ENCODE peak calls at places on chromosomes 12 and 14, in seven cellular contexts. E is HepG2, W is HCT116, M is Panc1, N is K562, D is upper lobe of left lung, Z is GM12878. R is an unnamed sample.

GRCh38 chr14:94355191-94355794 is 32.2 kb upstream of the SERPINA6 start:
- ATAC-seq in E (peak; percentile 95), W (no peak), M (no peak), N (no peak), D (no peak), Z (peak; percentile 82), R (no peak)

GRCh38 chr14:60777856-60778578 is 43.5 kb downstream of the MNAT1 start:
- ATAC-seq in E (no peak), W (no peak), M (no peak), N (no peak), D (no peak), Z (no peak), R (no peak)

GRCh38 chr12:113987261-113988063 is 21.3 kb upstream of the RBM19 start:
- ATAC-seq in E (peak; percentile 95), W (no peak), M (no peak), N (no peak), D (no peak), Z (no peak), R (no peak)

GRCh38 chr12:139585-139984 is 73.0 kb downstream of the IQSEC3 start:
- ATAC-seq in E (no peak), W (no peak), M (no peak), N (no peak), D (no peak), Z (no peak), R (no peak)

GRCh38 chr12:106329231-106329985 is 26.9 kb downstream of the TCP11L2 start:
- ATAC-seq in E (no peak), W (no peak), M (no peak), N (no peak), D (no peak), Z (no peak), R (no peak)

GRCh38 chr14:105279642-105280361 is 21.0 kb downstream of the BRF1 start:
- ATAC-seq in E (no peak), W (no peak), M (no peak), N (no peak), D (no peak), Z (no peak), R (no peak)

GRCh38 chr12:55993454-55993853 is 3.6 kb upstream of the SUOX start:
- ATAC-seq in E (no peak), W (no peak), M (no peak), N (no peak), D (no peak), Z (no peak), R (no peak)

GRCh38 chr12:101764393-101764792 is 25.1 kb upstream of the SYCP3 start:
- ATAC-seq in E (no peak), W (no peak), M (no peak), N (no peak), D (no peak), Z (no peak), R (no peak)

GRCh38 chr14:55662757-55663156 is 82.8 kb downstream of the KTN1 start:
- ATAC-seq in E (no peak), W (no peak), M (no peak), N (no peak), D (no peak), Z (no peak), R (no peak)

GRCh38 chr12:42129595-42130204 is 15.0 kb downstream of the GXYLT1 start:
- ATAC-seq in E (peak; percentile 70), W (peak; percentile 88), M (peak; percentile 78), N (peak; percentile 71), D (peak; percentile 72), Z (peak; percentile 32), R (peak; percentile 32)

GRCh38 chr12:28140404-28140803 is 49.9 kb upstream of the CCDC91 start:
- ATAC-seq in E (no peak), W (no peak), M (no peak), N (no peak), D (no peak), Z (no peak), R (no peak)

GRCh38 chr12:72072613-72073212 is 134.1 kb downstream of the TPH2 start:
- ATAC-seq in E (no peak), W (no peak), M (no peak), N (no peak), D (no peak), Z (no peak), R (no peak)

GRCh38 chr12:91991397-91992187 is 154.1 kb downstream of the BTG1 start:
- ATAC-seq in E (no peak), W (no peak), M (no peak), N (peak; percentile 42), D (no peak), Z (peak; percentile 94), R (no peak)

GRCh38 chr14:30053103-30053502 is 125.5 kb upstream of the PRKD1 start:
- ATAC-seq in E (no peak), W (no peak), M (no peak), N (no peak), D (no peak), Z (no peak), R (no peak)

GRCh38 chr14:81269979-81270375 is 49.2 kb upstream of the GTF2A1 start:
- ATAC-seq in E (no peak), W (no peak), M (no peak), N (no peak), D (no peak), Z (no peak), R (no peak)

GRCh38 chr12:3967556-3968160 is 94.5 kb upstream of the PARP11 start:
- ATAC-seq in E (peak; percentile 75), W (no peak), M (no peak), N (no peak), D (no peak), Z (no peak), R (no peak)

GRCh38 chr12:2510066-2510465 is 284.7 kb upstream of the FKBP4 start:
- ATAC-seq in E (no peak), W (no peak), M (no peak), N (no peak), D (no peak), Z (no peak), R (no peak)

GRCh38 chr12:108302471-108303311 is 36.4 kb downstream of the CMKLR1 start:
- ATAC-seq in E (peak; percentile 96), W (peak; percentile 86), M (no peak), N (peak; percentile 47), D (peak; percentile 86), Z (no peak), R (peak; percentile 72)

GRCh38 chr14:29846339-29847129 is 81.1 kb downstream of the PRKD1 start:
- ATAC-seq in E (no peak), W (no peak), M (peak; percentile 51), N (no peak), D (no peak), Z (peak; percentile 74), R (no peak)

GRCh38 chr12:94813314-94813713 is 163.0 kb upstream of the TMCC3 start:
- ATAC-seq in E (no peak), W (no peak), M (no peak), N (no peak), D (no peak), Z (no peak), R (no peak)

GRCh38 chr14:94320243-94320642 is 2.9 kb downstream of the SERPINA6 start:
- ATAC-seq in E (peak; percentile 77), W (peak; percentile 74), M (no peak), N (no peak), D (no peak), Z (peak; percentile 82), R (no peak)

GRCh38 chr14:69268223-69268622 is 8.3 kb downstream of the GALNT16 start:
- ATAC-seq in E (no peak), W (no peak), M (no peak), N (no peak), D (no peak), Z (no peak), R (peak; percentile 13)

GRCh38 chr12:75476076-75476475 is 4.5 kb upstream of the GLIPR1 start:
- ATAC-seq in E (no peak), W (no peak), M (no peak), N (no peak), D (no peak), Z (no peak), R (no peak)

GRCh38 chr14:50758945-50759344 is 72.0 kb downstream of the NIN start:
- ATAC-seq in E (no peak), W (no peak), M (no peak), N (no peak), D (no peak), Z (no peak), R (no peak)

GRCh38 chr14:50759800-50760543 is 71.0 kb downstream of the NIN start:
- ATAC-seq in E (no peak), W (no peak), M (no peak), N (no peak), D (no peak), Z (no peak), R (no peak)

GRCh38 chr14:50757702-50758101 is 73.3 kb downstream of the NIN start:
- ATAC-seq in E (no peak), W (no peak), M (no peak), N (no peak), D (no peak), Z (no peak), R (no peak)

GRCh38 chr14:50756300-50756699 is 74.7 kb downstream of the NIN start:
- ATAC-seq in E (no peak), W (no peak), M (no peak), N (no peak), D (no peak), Z (peak; percentile 75), R (no peak)

DNA sequence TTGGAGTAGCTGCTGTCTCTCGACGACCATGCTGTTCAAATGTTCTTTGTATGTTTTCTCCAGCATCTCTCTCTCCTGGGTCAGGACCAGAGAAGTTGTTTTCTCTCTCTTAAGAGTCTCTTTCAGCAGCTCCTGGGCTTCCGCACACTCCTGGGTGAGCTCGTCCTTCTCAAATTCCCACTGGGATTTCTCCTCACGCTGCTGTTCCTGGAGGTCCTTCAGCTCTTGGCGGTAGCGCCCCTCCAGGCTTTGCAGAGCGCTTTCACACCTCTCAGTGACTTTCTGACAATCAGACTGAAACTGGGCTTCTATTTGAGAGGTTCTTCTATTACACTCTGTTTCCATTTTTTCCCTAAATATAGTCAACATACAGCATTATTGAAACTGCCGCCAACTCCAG is 72.7 kb downstream of the NIN start:
- ATAC-seq in E (no peak), W (no peak), M (no peak), N (no peak), D (no peak), Z (no peak), R (no peak)
- H3K4me3 ChIP-seq in E (no peak overlapping the region), W (no peak overlapping the region), M (no peak overlapping the region), N (no peak overlapping the region), D (no peak overlapping the region), Z (no peak overlapping the region), R (no peak overlapping the region)

GRCh38 chr14:67710209-67710608 is 8.5 kb downstream of the RDH12 start:
- ATAC-seq in E (no peak), W (no peak), M (no peak), N (no peak), D (no peak), Z (no peak), R (no peak)
- H3K9me3 ChIP-seq in E (peaks cover 31% of the 10 kb centered on the region), W (peaks cover 5% of the 10 kb centered on the region), M (no peaks in the 10 kb centered on the region), N (no peaks in the 10 kb centered on the region), D (no peaks in the 10 kb centered on the region), Z (no peaks in the 10 kb centered on the region), R (no peaks in the 10 kb centered on the region)

GRCh38 chr14:19729359-19729758 is 14.0 kb upstream of the OR4Q3 start:
- ATAC-seq in E (no peak), W (no peak), M (no peak), N (no peak), D (peak; percentile 19), Z (no peak), R (no peak)

GRCh38 chr14:19729763-19730162 is 13.6 kb upstream of the OR4Q3 start:
- ATAC-seq in E (no peak), W (no peak), M (no peak), N (no peak), D (peak; percentile 52), Z (no peak), R (no peak)
- TF ChIP-seq POLR2AphosphoS5 in E (no peak), W (no peak), M (no peak), N (no peak), D (no peak), Z (no peak), R (no peak)

GRCh38 chr14:41868396-41868795 is 261.7 kb downstream of the LRFN5 start:
- ATAC-seq in E (no peak), W (no peak), M (no peak), N (no peak), D (no peak), Z (no peak), R (no peak)

GRCh38 chr14:41865894-41866293 is 259.2 kb downstream of the LRFN5 start:
- ATAC-seq in E (no peak), W (no peak), M (no peak), N (no peak), D (no peak), Z (no peak), R (no peak)
- H3K4me3 ChIP-seq in E (no peak overlapping the region), W (no peak overlapping the region), M (no peak overlapping the region), N (no peak overlapping the region), D (no peak overlapping the region), Z (no peak overlapping the region), R (no peak overlapping the region)